ENCODE peak calls at places on chromosomes 11 and 22, in five cellular contexts. T is mesenchymal stem cell, C is mesendoderm, Z is IMR-90, E is H1. X is an unnamed sample.

GRCh38 chr11:35274909-35275807 is 136.2 kb downstream of the CD44 start:
- DNase-seq in T (no peak), C (peak; percentile 59), Z (no peak), E (no peak), X (no peak)

GRCh38 chr11:11667056-11667455 is 45.3 kb upstream of the GALNT18 start:
- DNase-seq in T (no peak), C (no peak), Z (no peak), E (no peak), X (no peak)

GRCh38 chr22:19785461-19786263 is 25.1 kb downstream of the TBX1 start:
- DNase-seq in T (no peak), C (no peak), Z (no peak), E (no peak), X (no peak)

GRCh38 chr11:93329936-93330445 is 551 bp upstream of the DEUP1 start:
- DNase-seq in T (peak; percentile 2), C (peak; percentile 53), Z (no peak), E (peak; percentile 55), X (no peak)

GRCh38 chr22:46000081-46001027 is 23.4 kb upstream of the WNT7B start:
- DNase-seq in T (no peak), C (no peak), Z (no peak), E (no peak), X (no peak)

GRCh38 chr22:48931452-48931851 is 896.2 kb downstream of the BRD1 start:
- DNase-seq in T (no peak), C (no peak), Z (no peak), E (no peak), X (no peak)

GRCh38 chr22:46463435-46464227 is 73.8 kb downstream of the CELSR1 start:
- DNase-seq in T (no peak), C (no peak), Z (no peak), E (no peak), X (no peak)

GRCh38 chr11:74783241-74783871 is 34.7 kb downstream of the RNF169 start:
- DNase-seq in T (peak; percentile 66), C (no peak), Z (peak; percentile 76), E (no peak), X (no peak)

GRCh38 chr11:129695543-129696308 is 119.9 kb upstream of the TMEM45B start:
- DNase-seq in T (peak; percentile 43), C (peak; percentile 83), Z (peak; percentile 13), E (peak; percentile 91), X (peak; percentile 60)

GRCh38 chr11:42849362-42849761 is 462.4 kb upstream of the API5 start:
- DNase-seq in T (no peak), C (no peak), Z (no peak), E (no peak), X (no peak)

GRCh38 chr22:45804319-45804985 is 132.8 kb downstream of the ATXN10 start:
- DNase-seq in T (peak; percentile 49), C (no peak), Z (no peak), E (no peak), X (no peak)

GRCh38 chr11:8180469-8180868 is 11.6 kb upstream of the RIC3 start:
- DNase-seq in T (no peak), C (no peak), Z (no peak), E (peak; percentile 71), X (no peak)

GRCh38 chr11:1642288-1643145 is 12.9 kb downstream of the KRTAP5-5 start:
- DNase-seq in T (no peak), C (no peak), Z (no peak), E (no peak), X (no peak)

GRCh38 chr11:72930011-72930410 is 115.8 kb downstream of the ATG16L2 start:
- DNase-seq in T (peak; percentile 17), C (peak; percentile 48), Z (peak; percentile 59), E (no peak), X (no peak)

GRCh38 chr11:69636512-69636866 is 4.5 kb upstream of the CCND1 start:
- DNase-seq in T (peak; percentile 88), C (peak; percentile 90), Z (peak; percentile 90), E (peak; percentile 89), X (peak; percentile 76)

GRCh38 chr11:69166186-69167115 is 10.7 kb downstream of the SMIM38 start:
- DNase-seq in T (peak; percentile 94), C (peak; percentile 93), Z (peak; percentile 93), E (no peak), X (no peak)

GRCh38 chr22:48090332-48090672 is 1327.9 kb downstream of the TBC1D22A start:
- DNase-seq in T (no peak), C (no peak), Z (no peak), E (no peak), X (no peak)

GRCh38 chr11:10885703-10886363 is 28.0 kb upstream of the ZBED5 start:
- DNase-seq in T (peak; percentile 54), C (no peak), Z (peak; percentile 90), E (no peak), X (no peak)

GRCh38 chr11:22472306-22472705 is 134.1 kb downstream of the SLC17A6 start:
- DNase-seq in T (no peak), C (peak; percentile 57), Z (peak; percentile 9), E (no peak), X (no peak)

GRCh38 chr11:123065634-123066033 is 3.7 kb upstream of the HSPA8 start:
- DNase-seq in T (no peak), C (no peak), Z (peak; percentile 82), E (no peak), X (no peak)

GRCh38 chr11:18012314-18012905 is 437 bp downstream of the SERGEF start:
- DNase-seq in T (peak; percentile 39), C (peak; percentile 68), Z (peak; percentile 13), E (no peak), X (no peak)

GRCh38 chr11:37306563-37306962 is 708.5 kb upstream of the RAG2 start:
- DNase-seq in T (no peak), C (no peak), Z (no peak), E (no peak), X (no peak)
- H2BK15ac ChIP-seq in T (no peak overlapping the region), C (no peak overlapping the region), Z (no peak overlapping the region), E (no peak overlapping the region), X (no peak overlapping the region)

GRCh38 chr11:19724765-19725164 is 12.1 kb downstream of the NAV2 start:
- DNase-seq in T (no peak), C (no peak), Z (no peak), E (no peak), X (no peak)
- H3K4me3 ChIP-seq in T (no peak overlapping the region), C (no peak overlapping the region), Z (no peak overlapping the region), E (no peak overlapping the region), X (no peak overlapping the region)

DNA sequence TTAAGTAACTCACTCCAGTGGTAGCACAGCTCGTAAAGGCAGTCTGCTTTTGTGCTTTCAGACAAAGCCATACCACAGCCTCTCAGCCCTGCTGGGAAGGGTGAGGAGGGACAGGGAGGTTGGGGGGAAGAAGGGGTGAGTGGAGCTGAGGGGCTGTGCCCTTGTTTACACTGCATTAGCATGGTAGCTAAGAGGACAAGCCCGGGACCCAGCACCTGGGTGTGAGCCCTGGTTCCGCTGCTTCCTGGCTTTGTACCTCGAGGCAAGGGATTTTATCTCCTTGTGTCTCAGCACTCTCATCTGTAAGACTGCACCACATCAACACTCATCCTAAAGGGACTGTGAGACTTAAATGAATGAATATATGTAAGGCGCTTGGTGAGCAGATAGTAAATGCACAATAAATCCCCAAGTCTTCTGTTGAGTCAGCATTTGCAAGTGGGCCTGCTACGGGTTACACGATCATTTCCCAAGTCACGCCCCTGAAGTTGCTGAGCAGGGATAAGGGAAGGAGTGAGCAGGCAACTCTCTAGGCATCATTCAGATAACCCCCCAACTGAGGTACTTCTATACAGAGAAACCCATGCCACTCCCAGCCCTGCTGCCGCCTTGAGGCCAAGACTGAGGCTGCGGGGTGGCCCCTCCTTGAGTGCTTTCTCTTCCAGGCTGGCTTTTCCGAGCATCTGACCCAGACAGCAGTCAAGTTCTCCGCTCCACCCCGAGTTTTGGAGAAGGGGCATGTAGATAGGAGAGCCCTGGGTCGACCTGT is 7.5 kb downstream of the RASD2 start:
- DNase-seq in T (peak; percentile 30), C (peak; percentile 88), Z (no peak), E (peak; percentile 78), X (no peak)
- H2BK15ac ChIP-seq in T (peak overlapping the region; percentile 36), C (no peak overlapping the region), Z (no peak overlapping the region), E (peak overlapping the region; percentile 92), X (peak overlapping the region; percentile 22)

GRCh38 chr22:22908941-22909604 is 21.5 kb downstream of the IGLL5 start:
- DNase-seq in T (no peak), C (no peak), Z (no peak), E (no peak), X (no peak)

GRCh38 chr22:22909605-22910271 is 22.1 kb downstream of the IGLL5 start:
- DNase-seq in T (no peak), C (no peak), Z (no peak), E (no peak), X (no peak)

GRCh38 chr22:22907551-22908494 is 20.2 kb downstream of the IGLL5 start:
- DNase-seq in T (no peak), C (no peak), Z (no peak), E (no peak), X (no peak)

GRCh38 chr22:22908495-22908861 is 20.9 kb downstream of the IGLL5 start:
- DNase-seq in T (no peak), C (no peak), Z (no peak), E (no peak), X (no peak)

GRCh38 chr22:22906907-22907550 is 19.4 kb downstream of the IGLL5 start:
- DNase-seq in T (no peak), C (no peak), Z (no peak), E (no peak), X (no peak)
- H3K4me3 ChIP-seq in T (no peak overlapping the region), C (no peak overlapping the region), Z (no peak overlapping the region), E (no peak overlapping the region), X (no peak overlapping the region)

DNA sequence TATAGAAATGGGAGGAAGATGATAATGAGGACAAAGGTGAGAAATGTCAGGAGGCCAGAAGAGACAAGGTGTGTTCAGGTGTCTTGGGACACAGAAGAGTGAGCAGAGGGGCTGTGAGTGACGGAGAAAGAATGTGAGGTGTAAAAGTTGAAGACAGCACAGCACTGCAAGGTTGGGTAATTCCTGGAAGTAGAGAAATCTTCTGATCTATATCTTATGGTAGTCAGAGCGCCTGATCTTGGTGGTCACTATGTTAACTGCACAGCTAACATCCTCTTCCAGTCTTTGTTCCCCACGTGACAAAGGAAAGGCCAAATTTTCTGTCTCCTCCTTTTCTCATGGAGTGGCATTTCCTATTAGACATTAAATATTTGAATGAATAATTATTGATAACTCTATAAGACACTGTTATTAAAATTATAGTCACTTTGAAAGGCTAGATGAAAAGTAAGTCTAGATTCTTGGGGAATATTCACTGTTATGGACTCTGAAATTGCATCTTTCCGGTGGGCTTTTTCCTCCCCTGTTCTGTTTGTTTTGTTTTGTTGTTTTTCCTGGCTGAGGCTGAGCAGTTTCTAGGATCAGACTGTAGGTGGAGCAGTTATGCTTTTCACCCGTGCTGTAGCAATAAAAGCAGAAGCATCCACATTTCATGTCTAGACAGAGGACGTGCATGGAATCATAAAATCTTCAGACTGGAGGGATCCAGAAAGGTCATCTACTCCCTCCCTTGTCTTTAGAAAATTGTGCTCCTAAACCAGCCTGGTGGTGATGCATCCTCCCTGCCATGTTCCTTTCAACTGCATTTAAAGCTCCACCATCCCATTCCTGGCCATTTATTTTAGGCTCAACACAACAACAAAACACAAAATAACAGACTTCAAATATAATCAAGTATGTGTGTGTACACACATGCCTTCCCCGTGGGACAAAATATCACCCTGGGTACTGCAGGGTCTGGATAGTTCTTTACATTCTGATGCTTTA is 26.6 kb downstream of the SC5D start:
- DNase-seq in T (peak; percentile 60), C (peak; percentile 51), Z (peak; percentile 56), E (no peak), X (peak; percentile 32)
- H2BK15ac ChIP-seq in T (no peak overlapping the region), C (no peak overlapping the region), Z (no peak overlapping the region), E (no peak overlapping the region), X (no peak overlapping the region)

DNA sequence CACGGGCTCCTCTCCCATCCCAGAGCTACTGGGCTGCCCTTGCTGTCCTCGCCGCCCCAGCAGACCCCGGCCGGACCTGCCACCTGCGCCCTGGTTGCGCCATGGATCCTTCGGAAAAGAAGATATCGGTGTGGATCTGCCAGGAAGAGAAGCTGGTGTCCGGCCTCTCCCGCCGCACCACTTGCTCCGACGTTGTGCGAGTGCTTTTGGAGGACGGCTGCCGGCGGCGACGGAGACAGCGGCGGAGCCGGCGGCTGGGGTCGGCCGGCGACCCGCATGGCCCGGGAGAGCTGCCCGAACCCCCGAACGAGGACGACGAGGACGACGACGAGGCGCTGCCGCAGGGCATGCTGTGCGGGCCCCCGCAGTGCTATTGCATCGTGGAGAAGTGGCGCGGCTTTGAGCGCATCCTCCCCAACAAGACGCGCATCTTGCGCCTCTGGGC is 382 bp downstream of the RASSF10 start:
- DNase-seq in T (peak; percentile 11), C (no peak), Z (no peak), E (no peak), X (peak; percentile 48)
- H3K4me3 ChIP-seq in T (peak overlapping the region; percentile 73), C (peak overlapping the region; percentile 60), Z (no peak overlapping the region), E (peak overlapping the region; percentile 35), X (peak overlapping the region; percentile 63)

X was measured in neuronal stem cell.